ENCODE peak calls at places on chromosomes 12 and 14, in four cellular contexts. One of them, this sample, is unnamed.

GRCh38 chr12:2605301-2605700 is 189.5 kb upstream of the FKBP4 start:
- DNase-seq in non-pigmented ciliary epithelial cell: no peak
- DNase-seq in neuronal stem cell: no peak
- DNase-seq in IMR-90: no peak
- DNase-seq in this sample: no peak

GRCh38 chr12:15788266-15789214 is 648 bp downstream of the EPS8 start:
- DNase-seq in IMR-90: peak; percentile 45
- DNase-seq in non-pigmented ciliary epithelial cell: no peak
- DNase-seq in neuronal stem cell: peak; percentile 14
- DNase-seq in this sample: no peak

GRCh38 chr14:52318829-52319604 is 4.9 kb downstream of the PTGER2 start:
- DNase-seq in non-pigmented ciliary epithelial cell: no peak
- DNase-seq in neuronal stem cell: no peak
- DNase-seq in IMR-90: peak; percentile 29
- DNase-seq in this sample: no peak

GRCh38 chr12:10690906-10691305 is 17.1 kb upstream of the STYK1 start:
- DNase-seq in neuronal stem cell: no peak
- DNase-seq in IMR-90: no peak
- DNase-seq in non-pigmented ciliary epithelial cell: no peak
- DNase-seq in this sample: no peak

GRCh38 chr14:71175491-71175890 is 268.2 kb downstream of the PCNX1 start:
- DNase-seq in non-pigmented ciliary epithelial cell: no peak
- DNase-seq in neuronal stem cell: no peak
- DNase-seq in IMR-90: no peak
- DNase-seq in this sample: no peak

GRCh38 chr12:92544321-92544720 is 158.5 kb upstream of the PLEKHG7 start:
- DNase-seq in non-pigmented ciliary epithelial cell: no peak
- DNase-seq in IMR-90: no peak
- DNase-seq in neuronal stem cell: no peak
- DNase-seq in this sample: no peak

GRCh38 chr12:127363392-127363791 is 903.6 kb upstream of the TMEM132C start:
- DNase-seq in neuronal stem cell: peak; percentile 18
- DNase-seq in IMR-90: no peak
- DNase-seq in non-pigmented ciliary epithelial cell: no peak
- DNase-seq in this sample: no peak

GRCh38 chr14:56720703-56721426 is 89.4 kb downstream of the OTX2 start:
- DNase-seq in non-pigmented ciliary epithelial cell: no peak
- DNase-seq in IMR-90: no peak
- DNase-seq in neuronal stem cell: no peak
- DNase-seq in this sample: no peak

GRCh38 chr12:11307143-11307542 is 3.1 kb downstream of the PRB4 start:
- DNase-seq in neuronal stem cell: no peak
- DNase-seq in non-pigmented ciliary epithelial cell: peak; percentile 47
- DNase-seq in IMR-90: no peak
- DNase-seq in this sample: no peak

GRCh38 chr12:26940820-26941219 is 2.5 kb downstream of the FGFR1OP2 start:
- DNase-seq in IMR-90: peak; percentile 15
- DNase-seq in neuronal stem cell: no peak
- DNase-seq in non-pigmented ciliary epithelial cell: peak; percentile 20
- DNase-seq in this sample: no peak

GRCh38 chr12:109549613-109550309 is 23.5 kb downstream of the MMAB start:
- DNase-seq in neuronal stem cell: no peak
- DNase-seq in non-pigmented ciliary epithelial cell: no peak
- DNase-seq in IMR-90: no peak
- DNase-seq in this sample: no peak

GRCh38 chr12:64780531-64781373 is 21.5 kb upstream of the GNS start:
- DNase-seq in non-pigmented ciliary epithelial cell: no peak
- DNase-seq in neuronal stem cell: peak; percentile 44
- DNase-seq in IMR-90: no peak
- DNase-seq in this sample: no peak

GRCh38 chr12:65948320-65949008 is 124.2 kb downstream of the HMGA2 start:
- DNase-seq in neuronal stem cell: no peak
- DNase-seq in IMR-90: peak; percentile 96
- DNase-seq in non-pigmented ciliary epithelial cell: peak; percentile 80
- DNase-seq in this sample: peak; percentile 84

GRCh38 chr14:100193417-100194357 is 34.2 kb upstream of the DEGS2 start:
- DNase-seq in neuronal stem cell: peak; percentile 17
- DNase-seq in IMR-90: no peak
- DNase-seq in non-pigmented ciliary epithelial cell: no peak
- DNase-seq in this sample: no peak

GRCh38 chr12:25949343-25949742 is 9.1 kb upstream of the RASSF8 start:
- DNase-seq in non-pigmented ciliary epithelial cell: no peak
- DNase-seq in IMR-90: no peak
- DNase-seq in neuronal stem cell: no peak
- DNase-seq in this sample: no peak

GRCh38 chr14:88063807-88064206 is 58.9 kb downstream of the GPR65 start:
- DNase-seq in IMR-90: no peak
- DNase-seq in non-pigmented ciliary epithelial cell: no peak
- DNase-seq in neuronal stem cell: no peak
- DNase-seq in this sample: no peak

GRCh38 chr12:79682593-79682992 is 8.2 kb downstream of the PAWR start:
- DNase-seq in IMR-90: no peak
- DNase-seq in neuronal stem cell: no peak
- DNase-seq in non-pigmented ciliary epithelial cell: no peak
- DNase-seq in this sample: no peak

GRCh38 chr12:52041695-52042123 is 9.5 kb upstream of the NR4A1 start:
- DNase-seq in non-pigmented ciliary epithelial cell: no peak
- DNase-seq in neuronal stem cell: no peak
- DNase-seq in IMR-90: peak; percentile 44
- DNase-seq in this sample: no peak

GRCh38 chr12:50603817-50604639 is 99.2 kb downstream of the DIP2B start:
- DNase-seq in IMR-90: peak; percentile 69
- DNase-seq in neuronal stem cell: no peak
- DNase-seq in non-pigmented ciliary epithelial cell: no peak
- DNase-seq in this sample: no peak

GRCh38 chr12:19739195-19739776 is 300.0 kb downstream of the AEBP2 start:
- DNase-seq in IMR-90: peak; percentile 75
- DNase-seq in neuronal stem cell: peak; percentile 29
- DNase-seq in non-pigmented ciliary epithelial cell: peak; percentile 38
- DNase-seq in this sample: peak; percentile 38

GRCh38 chr12:25830456-25830855 is 128.0 kb upstream of the RASSF8 start:
- DNase-seq in non-pigmented ciliary epithelial cell: no peak
- DNase-seq in neuronal stem cell: no peak
- DNase-seq in IMR-90: no peak
- DNase-seq in this sample: no peak

GRCh38 chr14:75340921-75341320 is 62.3 kb downstream of the FOS start:
- DNase-seq in non-pigmented ciliary epithelial cell: no peak
- DNase-seq in neuronal stem cell: no peak
- DNase-seq in IMR-90: no peak
- DNase-seq in this sample: no peak

GRCh38 chr14:22177870-22178269 is 411.2 kb downstream of the DAD1 start:
- DNase-seq in non-pigmented ciliary epithelial cell: no peak
- DNase-seq in IMR-90: peak; percentile 45
- DNase-seq in neuronal stem cell: no peak
- DNase-seq in this sample: no peak

GRCh38 chr14:101325319-101325718 is 236.0 kb upstream of the DIO3 start:
- DNase-seq in neuronal stem cell: no peak
- DNase-seq in non-pigmented ciliary epithelial cell: no peak
- DNase-seq in IMR-90: no peak
- DNase-seq in this sample: no peak

GRCh38 chr12:49160415-49160814 is 28.5 kb downstream of the TUBA1A start:
- DNase-seq in IMR-90: no peak
- DNase-seq in non-pigmented ciliary epithelial cell: no peak
- DNase-seq in neuronal stem cell: no peak
- DNase-seq in this sample: no peak

GRCh38 chr12:30330565-30330964 is 365.1 kb downstream of the IPO8 start:
- DNase-seq in non-pigmented ciliary epithelial cell: no peak
- DNase-seq in neuronal stem cell: no peak
- DNase-seq in IMR-90: no peak
- DNase-seq in this sample: no peak

GRCh38 chr12:47722926-47723631 is 2.2 kb downstream of the ENDOU start:
- DNase-seq in non-pigmented ciliary epithelial cell: no peak
- DNase-seq in IMR-90: no peak
- DNase-seq in neuronal stem cell: no peak
- DNase-seq in this sample: no peak

GRCh38 chr12:12723147-12723680 is 6.0 kb downstream of the CDKN1B start:
- DNase-seq in IMR-90: peak; percentile 37
- DNase-seq in neuronal stem cell: no peak
- DNase-seq in non-pigmented ciliary epithelial cell: no peak
- DNase-seq in this sample: no peak